ENCODE peak calls at places on chromosome 4, in nine cellular contexts. M, L, G, A, V, T, J, B and F are unnamed samples.

GRCh38 chr4:42331914-42332368 is 65.3 kb upstream of the SHISA3 start:
- DNase-seq in G (peak; percentile 16), L (no peak), J (no peak), T (no peak), A (no peak), V (no peak), B (no peak), M (peak; percentile 65), F (no peak)

GRCh38 chr4:158255727-158256324 is 45.5 kb downstream of the TMEM144 start:
- DNase-seq in A (no peak), L (no peak), J (no peak), B (peak; percentile 50), G (peak; percentile 63), V (no peak), T (peak; percentile 74), M (peak; percentile 55), F (peak; percentile 25)

GRCh38 chr4:159190646-159191045 is 87.8 kb downstream of the RAPGEF2 start:
- DNase-seq in G (no peak), J (no peak), T (no peak), L (no peak), B (no peak), V (no peak), M (no peak), A (no peak), F (no peak)

GRCh38 chr4:1209821-1210220 is 37.4 kb upstream of the SPON2 start:
- DNase-seq in A (no peak), T (no peak), G (no peak), M (no peak), B (peak; percentile 94), L (no peak), V (peak; percentile 95), J (peak; percentile 27), F (peak; percentile 92)

GRCh38 chr4:184100297-184100885 is 117.3 kb downstream of the ENPP6 start:
- DNase-seq in M (no peak), L (peak; percentile 12), T (peak; percentile 64), A (no peak), J (no peak), B (no peak), V (no peak), G (peak; percentile 43), F (no peak)

GRCh38 chr4:126375462-126376054 is 1060.8 kb downstream of the FAT4 start:
- DNase-seq in J (no peak), T (no peak), V (no peak), L (no peak), A (no peak), G (no peak), B (no peak), M (no peak), F (no peak)

GRCh38 chr4:140296335-140296753 is 77.1 kb upstream of the SCOC start:
- DNase-seq in M (peak; percentile 15), A (no peak), B (peak; percentile 77), L (no peak), J (no peak), T (no peak), G (no peak), V (peak; percentile 85), F (peak; percentile 96)

GRCh38 chr4:136392576-136392975 is 1139.7 kb downstream of the PCDH18 start:
- DNase-seq in B (peak; percentile 21), V (no peak), T (no peak), M (no peak), A (no peak), J (no peak), G (no peak), L (no peak), F (no peak)

GRCh38 chr4:140255467-140255866 is 101.5 kb upstream of the MAML3 start:
- DNase-seq in L (no peak), V (no peak), A (no peak), J (no peak), G (no peak), M (no peak), B (no peak), T (no peak), F (peak; percentile 76)

GRCh38 chr4:26062221-26062620 is 148.2 kb downstream of the SMIM20 start:
- DNase-seq in M (no peak), A (no peak), L (no peak), B (peak; percentile 53), J (no peak), G (no peak), T (no peak), V (no peak), F (peak; percentile 59)

GRCh38 chr4:164731827-164732474 is 22.0 kb upstream of the SMIM31 start:
- DNase-seq in L (no peak), G (peak; percentile 56), T (peak; percentile 69), M (peak; percentile 37), J (peak; percentile 37), V (no peak), B (peak; percentile 69), A (no peak), F (peak; percentile 3)

GRCh38 chr4:158581161-158581560 is 59.5 kb downstream of the RXFP1 start:
- DNase-seq in M (no peak), B (no peak), J (no peak), A (no peak), G (no peak), T (no peak), V (no peak), L (no peak), F (peak; percentile 75)

GRCh38 chr4:122224348-122224747 is 72.2 kb downstream of the BLTP1 start:
- DNase-seq in A (no peak), B (peak; percentile 9), L (no peak), G (peak; percentile 6), M (no peak), T (peak; percentile 45), J (no peak), V (no peak), F (no peak)

GRCh38 chr4:126977306-126977705 is 655.5 kb upstream of the INTU start:
- DNase-seq in V (no peak), M (no peak), A (no peak), B (peak; percentile 16), L (no peak), T (no peak), G (peak; percentile 30), J (no peak), F (no peak)

GRCh38 chr4:123234966-123235365 is 161.6 kb upstream of the SPRY1 start:
- DNase-seq in V (no peak), B (no peak), J (no peak), L (no peak), G (no peak), A (no peak), M (no peak), T (no peak), F (no peak)

GRCh38 chr4:8086751-8087445 is 71.7 kb downstream of the ABLIM2 start:
- DNase-seq in V (no peak), G (no peak), M (no peak), J (no peak), T (no peak), B (no peak), L (no peak), A (no peak), F (no peak)

GRCh38 chr4:36523182-36523581 is 241.8 kb downstream of the DTHD1 start:
- DNase-seq in L (no peak), G (no peak), J (no peak), A (no peak), B (no peak), M (no peak), V (no peak), T (no peak), F (no peak)

GRCh38 chr4:26412381-26413372 is 77.6 kb downstream of the CCKAR start:
- DNase-seq in L (no peak), A (no peak), G (no peak), T (no peak), V (no peak), M (no peak), B (no peak), J (no peak), F (no peak)

GRCh38 chr4:1260418-1261106 is 11.6 kb upstream of the CTBP1 start:
- DNase-seq in M (no peak), L (no peak), T (no peak), V (no peak), A (no peak), B (no peak), G (no peak), J (no peak), F (no peak)

GRCh38 chr4:28229092-28229491 is 1368.5 kb downstream of the STIM2 start:
- DNase-seq in G (no peak), J (no peak), T (no peak), A (no peak), V (no peak), M (no peak), L (no peak), B (no peak), F (peak; percentile 12)

GRCh38 chr4:141686929-141687328 is 50.5 kb downstream of the IL15 start:
- DNase-seq in M (no peak), A (peak; percentile 52), V (no peak), B (no peak), G (peak; percentile 91), L (no peak), J (no peak), T (no peak), F (peak; percentile 53)

GRCh38 chr4:25861951-25862410 is 807 bp downstream of the SEL1L3 start:
- DNase-seq in G (peak; percentile 59), J (no peak), T (peak; percentile 73), B (peak; percentile 45), L (peak; percentile 13), M (no peak), A (no peak), V (no peak), F (peak; percentile 28)

GRCh38 chr4:169902658-169903345 is 123.4 kb downstream of the MFAP3L start:
- DNase-seq in A (no peak), G (no peak), J (no peak), M (no peak), T (no peak), V (no peak), L (no peak), B (no peak), F (no peak)